ENCODE peak calls at places on chromosome 20, in eight cellular contexts. One of them, this sample, is unnamed.

GRCh38 chr20:60491261-60491660 is 533.0 kb downstream of the CDH26 start:
- DNase-seq in mammary epithelial cell: no peak
- DNase-seq in GM23248: no peak
- DNase-seq in tibial artery: no peak
- DNase-seq in spleen: no peak
- DNase-seq in A673: peak; percentile 49
- DNase-seq in A549: no peak
- DNase-seq in psoas muscle: no peak
- DNase-seq in this sample: no peak

GRCh38 chr20:17808357-17808756 is 108.6 kb downstream of the BANF2 start:
- DNase-seq in spleen: no peak
- DNase-seq in A673: no peak
- DNase-seq in mammary epithelial cell: no peak
- DNase-seq in tibial artery: peak; percentile 78
- DNase-seq in GM23248: peak; percentile 74
- DNase-seq in psoas muscle: peak; percentile 62
- DNase-seq in A549: no peak
- DNase-seq in this sample: no peak

GRCh38 chr20:18724788-18725476 is 88.7 kb upstream of the SCP2D1 start:
- DNase-seq in psoas muscle: no peak
- DNase-seq in GM23248: no peak
- DNase-seq in mammary epithelial cell: no peak
- DNase-seq in spleen: no peak
- DNase-seq in A673: no peak
- DNase-seq in tibial artery: no peak
- DNase-seq in A549: no peak
- DNase-seq in this sample: no peak

GRCh38 chr20:61979090-61979489 is 86.6 kb downstream of the TAF4 start:
- DNase-seq in A549: no peak
- DNase-seq in spleen: peak; percentile 31
- DNase-seq in mammary epithelial cell: no peak
- DNase-seq in A673: no peak
- DNase-seq in GM23248: no peak
- DNase-seq in psoas muscle: no peak
- DNase-seq in tibial artery: no peak
- DNase-seq in this sample: no peak

GRCh38 chr20:25237610-25238318 is 10.1 kb upstream of the PYGB start:
- DNase-seq in psoas muscle: peak; percentile 70
- DNase-seq in A549: peak; percentile 99
- DNase-seq in mammary epithelial cell: peak; percentile 100
- DNase-seq in tibial artery: peak; percentile 89
- DNase-seq in A673: peak; percentile 87
- DNase-seq in GM23248: peak; percentile 99
- DNase-seq in spleen: no peak
- DNase-seq in this sample: no peak

GRCh38 chr20:22686097-22686496 is 101.7 kb upstream of the FOXA2 start:
- DNase-seq in mammary epithelial cell: peak; percentile 50
- DNase-seq in A673: peak; percentile 74
- DNase-seq in A549: peak; percentile 83
- DNase-seq in spleen: no peak
- DNase-seq in psoas muscle: peak; percentile 70
- DNase-seq in tibial artery: no peak
- DNase-seq in GM23248: peak; percentile 82
- DNase-seq in this sample: peak; percentile 81

GRCh38 chr20:235891-236290 is 8.8 kb downstream of the DEFB129 start:
- DNase-seq in A549: peak; percentile 55
- DNase-seq in tibial artery: no peak
- DNase-seq in mammary epithelial cell: peak; percentile 69
- DNase-seq in spleen: no peak
- DNase-seq in A673: no peak
- DNase-seq in GM23248: peak; percentile 22
- DNase-seq in psoas muscle: no peak
- DNase-seq in this sample: no peak

GRCh38 chr20:40497781-40498691 is 191.0 kb downstream of the MAFB start:
- DNase-seq in GM23248: peak; percentile 71
- DNase-seq in spleen: peak; percentile 87
- DNase-seq in tibial artery: peak; percentile 76
- DNase-seq in A673: peak; percentile 11
- DNase-seq in mammary epithelial cell: peak; percentile 66
- DNase-seq in A549: no peak
- DNase-seq in psoas muscle: peak; percentile 73
- DNase-seq in this sample: peak; percentile 82

GRCh38 chr20:56359212-56360132 is 698 bp downstream of the FAM210B start:
- DNase-seq in mammary epithelial cell: peak; percentile 75
- DNase-seq in tibial artery: peak; percentile 60
- DNase-seq in A549: peak; percentile 48
- DNase-seq in A673: peak; percentile 33
- DNase-seq in psoas muscle: peak; percentile 78
- DNase-seq in GM23248: peak; percentile 87
- DNase-seq in spleen: peak; percentile 86
- DNase-seq in this sample: peak; percentile 80

GRCh38 chr20:37907677-37908397 is 4.9 kb downstream of the VSTM2L start:
- DNase-seq in A673: peak; percentile 83
- DNase-seq in psoas muscle: no peak
- DNase-seq in mammary epithelial cell: peak; percentile 46
- DNase-seq in A549: peak; percentile 72
- DNase-seq in tibial artery: no peak
- DNase-seq in spleen: no peak
- DNase-seq in GM23248: peak; percentile 86
- DNase-seq in this sample: no peak

GRCh38 chr20:8043687-8044278 is 24.2 kb upstream of the TMX4 start:
- DNase-seq in A549: peak; percentile 70
- DNase-seq in mammary epithelial cell: peak; percentile 53
- DNase-seq in GM23248: peak; percentile 71
- DNase-seq in A673: peak; percentile 56
- DNase-seq in spleen: no peak
- DNase-seq in psoas muscle: no peak
- DNase-seq in tibial artery: no peak
- DNase-seq in this sample: no peak

GRCh38 chr20:53859684-53860083 is 210.7 kb downstream of the BCAS1 start:
- DNase-seq in psoas muscle: no peak
- DNase-seq in A549: no peak
- DNase-seq in A673: no peak
- DNase-seq in tibial artery: peak; percentile 64
- DNase-seq in spleen: no peak
- DNase-seq in mammary epithelial cell: no peak
- DNase-seq in GM23248: peak; percentile 39
- DNase-seq in this sample: no peak

GRCh38 chr20:18263723-18264122 is 24.6 kb upstream of the ZNF133 start:
- DNase-seq in A549: peak; percentile 34
- DNase-seq in psoas muscle: no peak
- DNase-seq in tibial artery: no peak
- DNase-seq in mammary epithelial cell: peak; percentile 65
- DNase-seq in spleen: no peak
- DNase-seq in GM23248: peak; percentile 14
- DNase-seq in A673: no peak
- DNase-seq in this sample: no peak

GRCh38 chr20:20366896-20367680 is 816 bp upstream of the INSM1 start:
- DNase-seq in A673: peak; percentile 29
- DNase-seq in psoas muscle: no peak
- DNase-seq in mammary epithelial cell: no peak
- DNase-seq in A549: peak; percentile 31
- DNase-seq in spleen: no peak
- DNase-seq in GM23248: peak; percentile 21
- DNase-seq in tibial artery: no peak
- DNase-seq in this sample: no peak
- H3K4me3 ChIP-seq in A673: peak overlapping the region; percentile 30
- H3K4me3 ChIP-seq in psoas muscle: peak overlapping the region; percentile 61
- H3K4me3 ChIP-seq in mammary epithelial cell: no peak overlapping the region
- H3K4me3 ChIP-seq in A549: peak overlapping the region; percentile 44
- H3K4me3 ChIP-seq in spleen: peak overlapping the region; percentile 31
- H3K4me3 ChIP-seq in GM23248: no peak overlapping the region
- H3K4me3 ChIP-seq in tibial artery: no peak overlapping the region
- H3K4me3 ChIP-seq in this sample: peak overlapping the region; percentile 16

DNA sequence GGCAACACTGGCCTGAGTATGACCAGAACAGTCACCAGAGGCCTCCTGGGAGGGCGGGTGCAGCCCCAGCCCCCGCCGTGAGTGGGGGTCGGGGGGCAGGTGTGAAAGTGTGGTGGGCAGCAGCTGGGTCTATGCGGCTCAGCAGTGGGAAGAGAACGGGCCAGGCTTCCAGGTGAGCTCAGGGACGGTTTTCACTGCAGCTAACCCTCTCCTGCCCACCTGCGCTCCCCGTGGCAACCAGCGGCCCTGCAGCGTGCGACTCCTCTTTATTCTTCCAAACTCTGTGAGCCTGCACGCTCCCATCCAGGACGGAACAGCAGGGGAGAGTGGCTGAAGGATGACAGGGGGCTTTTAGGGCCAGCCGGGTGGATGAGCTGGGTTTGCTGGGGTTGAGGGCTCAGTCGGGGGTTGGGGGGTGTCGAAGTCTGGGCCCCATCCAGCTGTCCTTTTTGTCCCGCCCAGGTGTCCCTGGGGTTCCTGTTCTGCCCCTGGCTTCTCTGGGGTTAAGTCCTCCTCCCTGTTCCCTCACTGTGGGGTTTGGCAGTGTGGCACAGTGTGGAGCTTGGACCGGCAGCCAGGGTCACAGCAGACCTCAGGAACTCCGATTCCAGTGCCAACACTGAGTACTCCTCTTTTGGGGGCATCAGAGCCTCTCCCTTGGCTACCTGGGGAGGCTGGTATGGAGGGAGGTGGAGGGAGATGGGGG is 859 bp upstream of the BIRC7 start:
- DNase-seq in mammary epithelial cell: peak; percentile 26
- DNase-seq in tibial artery: no peak
- DNase-seq in psoas muscle: no peak
- DNase-seq in GM23248: peak; percentile 36
- DNase-seq in A673: no peak
- DNase-seq in spleen: no peak
- DNase-seq in A549: peak; percentile 78
- DNase-seq in this sample: no peak
- H3K4me3 ChIP-seq in mammary epithelial cell: no peak overlapping the region
- H3K4me3 ChIP-seq in tibial artery: no peak overlapping the region
- H3K4me3 ChIP-seq in psoas muscle: no peak overlapping the region
- H3K4me3 ChIP-seq in GM23248: no peak overlapping the region
- H3K4me3 ChIP-seq in A673: no peak overlapping the region
- H3K4me3 ChIP-seq in spleen: no peak overlapping the region
- H3K4me3 ChIP-seq in A549: no peak overlapping the region
- H3K4me3 ChIP-seq in this sample: no peak overlapping the region

DNA sequence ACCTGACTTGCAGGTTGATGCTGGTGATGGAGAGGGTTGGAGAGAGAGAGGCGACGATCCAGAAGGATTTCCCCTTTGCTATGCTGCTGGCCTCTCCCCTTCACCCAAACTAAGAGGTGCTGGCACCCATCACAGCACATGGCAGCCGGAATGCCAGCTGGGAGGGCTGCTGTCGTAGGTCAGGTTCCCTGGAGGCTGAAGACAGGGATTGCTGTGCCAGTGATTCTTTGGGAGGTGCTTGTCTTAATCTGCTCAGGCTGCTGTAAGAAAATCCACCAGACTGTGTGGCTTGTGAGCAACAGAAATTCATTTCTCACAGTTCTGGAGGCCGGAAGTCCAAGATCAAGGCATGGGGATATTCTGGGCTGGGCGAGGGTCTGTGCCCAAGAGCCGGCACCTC is 4.4 kb upstream of the ARFGAP1 start:
- DNase-seq in mammary epithelial cell: no peak
- DNase-seq in A673: no peak
- DNase-seq in spleen: no peak
- DNase-seq in tibial artery: no peak
- DNase-seq in GM23248: peak; percentile 30
- DNase-seq in A549: no peak
- DNase-seq in psoas muscle: no peak
- DNase-seq in this sample: no peak
- H3K4me3 ChIP-seq in mammary epithelial cell: no peak overlapping the region
- H3K4me3 ChIP-seq in A673: no peak overlapping the region
- H3K4me3 ChIP-seq in spleen: no peak overlapping the region
- H3K4me3 ChIP-seq in tibial artery: no peak overlapping the region
- H3K4me3 ChIP-seq in GM23248: no peak overlapping the region
- H3K4me3 ChIP-seq in A549: no peak overlapping the region
- H3K4me3 ChIP-seq in psoas muscle: no peak overlapping the region
- H3K4me3 ChIP-seq in this sample: no peak overlapping the region

GRCh38 chr20:45621593-45621992 is 7.9 kb upstream of the WFDC10A start:
- DNase-seq in tibial artery: no peak
- DNase-seq in spleen: no peak
- DNase-seq in psoas muscle: no peak
- DNase-seq in A549: no peak
- DNase-seq in GM23248: no peak
- DNase-seq in A673: no peak
- DNase-seq in mammary epithelial cell: no peak
- DNase-seq in this sample: no peak
- H3K4me3 ChIP-seq in tibial artery: no peak overlapping the region
- H3K4me3 ChIP-seq in spleen: no peak overlapping the region
- H3K4me3 ChIP-seq in psoas muscle: no peak overlapping the region
- H3K4me3 ChIP-seq in A549: no peak overlapping the region
- H3K4me3 ChIP-seq in GM23248: no peak overlapping the region
- H3K4me3 ChIP-seq in A673: no peak overlapping the region
- H3K4me3 ChIP-seq in mammary epithelial cell: no peak overlapping the region
- H3K4me3 ChIP-seq in this sample: no peak overlapping the region

GRCh38 chr20:49167811-49168507 is 20.2 kb downstream of the STAU1 start:
- DNase-seq in A549: no peak
- DNase-seq in psoas muscle: no peak
- DNase-seq in mammary epithelial cell: no peak
- DNase-seq in A673: no peak
- DNase-seq in tibial artery: no peak
- DNase-seq in GM23248: peak; percentile 70
- DNase-seq in spleen: no peak
- DNase-seq in this sample: no peak
- H3K4me3 ChIP-seq in A549: no peak overlapping the region
- H3K4me3 ChIP-seq in psoas muscle: peak overlapping the region; percentile 4
- H3K4me3 ChIP-seq in mammary epithelial cell: no peak overlapping the region
- H3K4me3 ChIP-seq in A673: no peak overlapping the region
- H3K4me3 ChIP-seq in tibial artery: no peak overlapping the region
- H3K4me3 ChIP-seq in GM23248: peak overlapping the region; percentile 34
- H3K4me3 ChIP-seq in spleen: no peak overlapping the region
- H3K4me3 ChIP-seq in this sample: peak overlapping the region; percentile 41

GRCh38 chr20:35207950-35208611 is 18.4 kb upstream of the MMP24 start:
- DNase-seq in psoas muscle: peak; percentile 84
- DNase-seq in spleen: peak; percentile 85
- DNase-seq in GM23248: peak; percentile 81
- DNase-seq in mammary epithelial cell: peak; percentile 63
- DNase-seq in tibial artery: peak; percentile 86
- DNase-seq in A549: peak; percentile 91
- DNase-seq in A673: peak; percentile 77
- DNase-seq in this sample: peak; percentile 86
- H3K4me3 ChIP-seq in psoas muscle: peak overlapping the region; percentile 30
- H3K4me3 ChIP-seq in spleen: peak overlapping the region; percentile 21
- H3K4me3 ChIP-seq in GM23248: peak overlapping the region; percentile 46
- H3K4me3 ChIP-seq in mammary epithelial cell: no peak overlapping the region
- H3K4me3 ChIP-seq in tibial artery: peak overlapping the region; percentile 7
- H3K4me3 ChIP-seq in A549: no peak overlapping the region
- H3K4me3 ChIP-seq in A673: no peak overlapping the region
- H3K4me3 ChIP-seq in this sample: peak overlapping the region; percentile 15

DNA sequence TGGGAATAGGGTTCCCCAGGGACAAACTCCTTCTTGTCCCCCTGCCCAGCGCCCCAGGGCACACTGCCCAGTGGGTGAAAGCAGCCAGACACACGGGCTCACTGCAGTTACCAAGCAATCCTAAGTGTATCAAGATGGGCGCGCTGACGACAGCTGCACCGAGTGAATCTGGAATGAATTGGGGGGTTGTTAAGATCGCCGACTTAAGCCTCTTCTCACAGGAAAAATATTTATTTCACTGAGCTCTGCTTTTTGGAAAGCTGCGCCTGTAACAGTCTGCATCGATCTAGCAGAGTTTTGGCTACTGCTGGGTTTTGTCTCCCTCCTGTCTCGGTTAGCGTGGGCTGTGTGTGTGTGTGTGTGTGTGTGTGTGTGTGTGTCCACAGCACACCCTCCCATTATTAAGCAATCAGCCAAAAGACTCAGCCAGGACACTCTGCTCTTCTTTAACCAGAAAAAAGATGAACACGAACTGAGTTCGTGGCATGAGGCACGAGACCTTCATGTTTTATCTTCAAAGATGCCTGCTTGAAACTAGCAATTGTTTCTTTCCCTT is 35.9 kb downstream of the RIPOR3 start:
- DNase-seq in spleen: no peak
- DNase-seq in A673: peak; percentile 72
- DNase-seq in mammary epithelial cell: no peak
- DNase-seq in A549: no peak
- DNase-seq in GM23248: peak; percentile 92
- DNase-seq in psoas muscle: peak; percentile 79
- DNase-seq in tibial artery: peak; percentile 78
- DNase-seq in this sample: no peak
- H3K4me3 ChIP-seq in spleen: no peak overlapping the region
- H3K4me3 ChIP-seq in A673: peak overlapping the region; percentile 5
- H3K4me3 ChIP-seq in mammary epithelial cell: no peak overlapping the region
- H3K4me3 ChIP-seq in A549: no peak overlapping the region
- H3K4me3 ChIP-seq in GM23248: peak overlapping the region; percentile 54
- H3K4me3 ChIP-seq in psoas muscle: no peak overlapping the region
- H3K4me3 ChIP-seq in tibial artery: no peak overlapping the region
- H3K4me3 ChIP-seq in this sample: no peak overlapping the region

This sample was measured in aorta.